ENCODE peak calls at places on chromosomes 4 and X, in four cellular contexts. V is H9, M is mesenchymal stem cell, L is neuronal stem cell. Q is an unnamed sample.

GRCh38 chrX:15866141-15866540 is 11.5 kb upstream of the AP1S2 start:
- DNase-seq in L (no peak), V (no peak), M (no peak), Q (no peak)

GRCh38 chr4:167721574-167721973 is 370.8 kb upstream of the ANXA10 start:
- DNase-seq in V (no peak), M (no peak), L (no peak), Q (no peak)

GRCh38 chrX:120450163-120450562 is 18.9 kb downstream of the LAMP2 start:
- DNase-seq in M (no peak), V (no peak), L (no peak), Q (no peak)

GRCh38 chr4:123603165-123603564 is 206.6 kb downstream of the SPRY1 start:
- DNase-seq in M (peak; percentile 63), L (no peak), V (no peak), Q (peak; percentile 36)

GRCh38 chrX:100424012-100424411 is 13.9 kb upstream of the PCDH19 start:
- DNase-seq in V (peak; percentile 44), L (no peak), M (no peak), Q (no peak)

GRCh38 chr4:52377563-52377962 is 281.5 kb downstream of the USP46 start:
- DNase-seq in M (no peak), V (peak; percentile 52), L (no peak), Q (no peak)

GRCh38 chr4:182642831-182643230 is 274.4 kb downstream of the DCTD start:
- DNase-seq in V (no peak), M (peak; percentile 29), L (no peak), Q (peak; percentile 66)

GRCh38 chr4:161350946-161351345 is 812.9 kb downstream of the FSTL5 start:
- DNase-seq in L (no peak), M (no peak), V (no peak), Q (no peak)

GRCh38 chr4:14883166-14883565 is 119.1 kb upstream of the CPEB2 start:
- DNase-seq in V (no peak), M (no peak), L (no peak), Q (no peak)

GRCh38 chrX:46575991-46576392 is 2.4 kb downstream of the CHST7 start:
- DNase-seq in L (no peak), M (peak; percentile 42), V (no peak), Q (peak; percentile 40)

GRCh38 chr4:38911257-38911656 is 43.7 kb downstream of the FAM114A1 start:
- DNase-seq in M (no peak), V (no peak), L (no peak), Q (no peak)

GRCh38 chr4:94208268-94208667 is 603 bp downstream of the SMARCAD1 start:
- DNase-seq in L (no peak), V (no peak), M (no peak), Q (no peak)

GRCh38 chr4:30757357-30757756 is 37.2 kb downstream of the PCDH7 start:
- DNase-seq in L (no peak), M (peak; percentile 75), V (no peak), Q (peak; percentile 92)

GRCh38 chr4:69859140-69859539 is 805 bp downstream of the SULT1E1 start:
- DNase-seq in V (no peak), L (no peak), M (no peak), Q (no peak)

GRCh38 chr4:78659264-78659663 is 107.7 kb downstream of the ANXA3 start:
- DNase-seq in M (no peak), L (no peak), V (no peak), Q (no peak)

GRCh38 chrX:64152857-64153256 is 52.7 kb downstream of the AMER1 start:
- DNase-seq in V (peak; percentile 64), M (no peak), L (no peak), Q (no peak)

GRCh38 chrX:106039920-106040319 is 1.4 kb upstream of the SERPINA7 start:
- DNase-seq in L (no peak), M (no peak), V (no peak), Q (no peak)

GRCh38 chr4:182547435-182547834 is 304.2 kb downstream of the TENM3 start:
- DNase-seq in M (no peak), L (no peak), V (no peak), Q (no peak)

GRCh38 chr4:13322681-13323101 is 161.4 kb downstream of the RAB28 start:
- DNase-seq in L (no peak), V (no peak), M (peak; percentile 39), Q (peak; percentile 77)

GRCh38 chr4:38785901-38786402 is 3.2 kb upstream of the TLR10 start:
- DNase-seq in V (no peak), M (peak; percentile 10), L (no peak), Q (no peak)

GRCh38 chr4:103046416-103047290 is 27.1 kb upstream of the SLC9B1 start:
- DNase-seq in V (peak; percentile 41), M (peak; percentile 59), L (peak; percentile 21), Q (peak; percentile 46)

GRCh38 chr4:5435201-5435600 is 273.2 kb downstream of the EVC2 start:
- DNase-seq in M (no peak), V (no peak), L (no peak), Q (no peak)

GRCh38 chr4:107736924-107737448 is 17.0 kb upstream of the PAPSS1 start:
- DNase-seq in M (peak; percentile 69), L (peak; percentile 63), V (peak; percentile 85), Q (peak; percentile 57)

GRCh38 chrX:64842492-64842891 is 133.8 kb downstream of the ZC4H2 start:
- DNase-seq in M (no peak), L (no peak), V (no peak), Q (no peak)

GRCh38 chr4:165085946-165086345 is 26.7 kb downstream of the TMEM192 start:
- DNase-seq in L (no peak), M (no peak), V (no peak), Q (no peak)

GRCh38 chrX:93538575-93538974 is 134.8 kb downstream of the NAP1L3 start:
- DNase-seq in V (no peak), M (no peak), L (no peak), Q (no peak)

DNA sequence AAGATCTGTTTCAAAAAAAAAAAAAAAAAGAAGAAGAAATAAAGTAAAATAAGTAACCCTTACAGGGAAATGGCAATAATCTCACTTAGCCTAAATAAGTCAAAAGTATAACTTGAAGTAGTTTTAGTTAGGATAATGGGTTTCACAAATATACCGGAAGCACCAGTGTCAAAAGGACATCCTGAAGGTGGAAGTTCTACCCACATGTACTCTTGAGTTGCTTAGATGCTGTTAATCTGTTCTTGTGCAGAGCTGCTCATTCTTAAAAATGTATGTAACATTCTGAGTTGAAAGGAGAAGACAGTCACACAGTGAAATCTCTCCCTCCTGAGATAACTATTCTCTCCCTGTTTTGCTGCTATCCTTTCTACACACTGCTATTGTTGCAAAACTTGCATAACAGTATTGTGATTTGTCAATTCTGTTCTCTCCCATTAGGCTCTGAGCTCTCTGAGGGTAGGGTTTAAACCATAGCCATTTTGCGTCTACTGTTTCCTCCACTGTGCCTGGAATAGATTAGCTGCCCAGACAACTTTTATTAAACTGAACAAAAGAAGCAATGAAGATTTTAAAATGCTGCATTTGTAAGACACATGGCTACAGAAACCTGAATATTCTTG is 11.1 kb upstream of the CCNG2 start:
- DNase-seq in L (no peak), V (no peak), M (no peak), Q (no peak)
- H4K91ac ChIP-seq in L (no peak overlapping the region), V (no peak overlapping the region), M (no peak overlapping the region), Q (no peak overlapping the region)

DNA sequence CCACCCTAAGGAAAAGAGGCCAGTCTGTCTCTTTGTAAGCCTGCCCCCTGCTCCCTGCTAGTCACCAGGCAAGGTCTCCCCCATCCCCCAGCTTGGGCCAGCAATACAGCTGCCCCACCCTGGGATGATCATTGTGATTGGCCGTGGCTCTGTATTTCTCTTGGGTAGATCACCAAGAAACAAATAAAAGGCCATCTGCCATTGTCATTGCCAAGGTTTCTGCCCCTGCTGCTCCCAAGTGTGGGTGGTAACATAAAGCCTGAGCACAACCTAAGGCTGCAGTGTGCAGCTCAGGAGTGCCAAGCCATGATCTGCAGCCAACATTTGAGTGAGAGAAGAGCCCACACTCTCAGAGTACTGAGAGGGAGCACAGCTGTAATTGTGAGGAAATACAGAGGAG is 241.0 kb upstream of the POF1B start:
- DNase-seq in L (no peak), M (no peak), V (no peak), Q (no peak)
- H4K91ac ChIP-seq in L (no peak overlapping the region), M (no peak overlapping the region), V (no peak overlapping the region), Q (no peak overlapping the region)

GRCh38 chrX:49308604-49309269 is 5.3 kb downstream of the GAGE10 start:
- DNase-seq in M (peak; percentile 14), V (no peak), L (no peak), Q (no peak)
- H4K91ac ChIP-seq in M (no peak overlapping the region), V (peak overlapping the region; percentile 1), L (no peak overlapping the region), Q (no peak overlapping the region)

GRCh38 chrX:39769748-39770147 is 328.0 kb downstream of the BCOR start:
- DNase-seq in M (no peak), L (no peak), V (no peak), Q (no peak)
- H4K91ac ChIP-seq in M (no peak overlapping the region), L (no peak overlapping the region), V (no peak overlapping the region), Q (no peak overlapping the region)

GRCh38 chr4:169268951-169269781 is 1.6 kb downstream of the SH3RF1 start:
- DNase-seq in L (no peak), M (peak; percentile 81), V (no peak), Q (peak; percentile 87)
- H4K91ac ChIP-seq in L (no peak overlapping the region), M (no peak overlapping the region), V (no peak overlapping the region), Q (peak overlapping the region; percentile 53)

GRCh38 chrX:134679226-134679625 is 21.0 kb upstream of the PLAC1 start:
- DNase-seq in V (no peak), M (peak; percentile 36), L (no peak), Q (peak; percentile 48)

GRCh38 chrX:134673123-134673522 is 14.9 kb upstream of the PLAC1 start:
- DNase-seq in L (no peak), V (no peak), M (no peak), Q (no peak)

GRCh38 chrX:134679644-134680043 is 21.4 kb upstream of the PLAC1 start:
- DNase-seq in L (no peak), M (no peak), V (no peak), Q (no peak)

GRCh38 chrX:134677332-134677731 is 19.1 kb upstream of the PLAC1 start:
- DNase-seq in M (no peak), L (no peak), V (no peak), Q (no peak)

GRCh38 chrX:134676440-134676839 is 18.2 kb upstream of the PLAC1 start:
- DNase-seq in V (no peak), M (peak; percentile 71), L (no peak), Q (peak; percentile 79)
- H4K91ac ChIP-seq in V (no peak overlapping the region), M (peak overlapping the region; percentile 75), L (no peak overlapping the region), Q (peak overlapping the region; percentile 67)